ENCODE peak calls at places on chromosomes 5 and 9, in five cellular contexts. One of them, this sample, is unnamed.

GRCh38 chr9:79469164-79469563 is 102.6 kb upstream of the TLE4 start:
- DNase-seq in activated T-helper 1 cell treated with anti-CD3 and anti-CD28 coated beads, Interleukin-12 subunit alpha, Interleukin-12 subunit beta, Interleukin-2, Interleukin-4 antibody, amounts not matched to agents 30 ng/mL and 10 ng/mL and 1 ng/mL, durations not matched to agents 14 hours and 24 hours and 36 hours: no peak
- DNase-seq in left cardiac atrium: no peak
- DNase-seq in NCI-H2081: no peak
- DNase-seq in A549: no peak
- DNase-seq in this sample: no peak

GRCh38 chr5:88934401-88934800 is 51.4 kb upstream of the MEF2C start:
- DNase-seq in A549: no peak
- DNase-seq in activated T-helper 1 cell treated with anti-CD3 and anti-CD28 coated beads, Interleukin-12 subunit alpha, Interleukin-12 subunit beta, Interleukin-2, Interleukin-4 antibody, amounts not matched to agents 30 ng/mL and 10 ng/mL and 1 ng/mL, durations not matched to agents 14 hours and 24 hours and 36 hours: no peak
- DNase-seq in NCI-H2081: no peak
- DNase-seq in left cardiac atrium: no peak
- DNase-seq in this sample: no peak

GRCh38 chr5:151739939-151740335 is 18.5 kb downstream of the ATOX1 start:
- DNase-seq in left cardiac atrium: no peak
- DNase-seq in NCI-H2081: no peak
- DNase-seq in A549: peak
- DNase-seq in activated T-helper 1 cell treated with anti-CD3 and anti-CD28 coated beads, Interleukin-12 subunit alpha, Interleukin-12 subunit beta, Interleukin-2, Interleukin-4 antibody, amounts not matched to agents 30 ng/mL and 10 ng/mL and 1 ng/mL, durations not matched to agents 14 hours and 24 hours and 36 hours: no peak
- DNase-seq in this sample: peak

GRCh38 chr5:172123269-172123692 is 64.7 kb downstream of the STK10 start:
- DNase-seq in left cardiac atrium: peak
- DNase-seq in activated T-helper 1 cell treated with anti-CD3 and anti-CD28 coated beads, Interleukin-12 subunit alpha, Interleukin-12 subunit beta, Interleukin-2, Interleukin-4 antibody, amounts not matched to agents 30 ng/mL and 10 ng/mL and 1 ng/mL, durations not matched to agents 14 hours and 24 hours and 36 hours: no peak
- DNase-seq in NCI-H2081: peak
- DNase-seq in A549: no peak
- DNase-seq in this sample: peak

GRCh38 chr9:26043431-26043830 is 365.2 kb upstream of the TUSC1 start:
- DNase-seq in left cardiac atrium: no peak
- DNase-seq in NCI-H2081: no peak
- DNase-seq in activated T-helper 1 cell treated with anti-CD3 and anti-CD28 coated beads, Interleukin-12 subunit alpha, Interleukin-12 subunit beta, Interleukin-2, Interleukin-4 antibody, amounts not matched to agents 30 ng/mL and 10 ng/mL and 1 ng/mL, durations not matched to agents 14 hours and 24 hours and 36 hours: no peak
- DNase-seq in A549: no peak
- DNase-seq in this sample: no peak

GRCh38 chr5:133531178-133531577 is 81.2 kb downstream of the FSTL4 start:
- DNase-seq in left cardiac atrium: no peak
- DNase-seq in NCI-H2081: no peak
- DNase-seq in activated T-helper 1 cell treated with anti-CD3 and anti-CD28 coated beads, Interleukin-12 subunit alpha, Interleukin-12 subunit beta, Interleukin-2, Interleukin-4 antibody, amounts not matched to agents 30 ng/mL and 10 ng/mL and 1 ng/mL, durations not matched to agents 14 hours and 24 hours and 36 hours: no peak
- DNase-seq in A549: no peak
- DNase-seq in this sample: no peak

GRCh38 chr9:137255448-137256114 is 454 bp downstream of the NELFB start:
- DNase-seq in NCI-H2081: no peak
- DNase-seq in activated T-helper 1 cell treated with anti-CD3 and anti-CD28 coated beads, Interleukin-12 subunit alpha, Interleukin-12 subunit beta, Interleukin-2, Interleukin-4 antibody, amounts not matched to agents 30 ng/mL and 10 ng/mL and 1 ng/mL, durations not matched to agents 14 hours and 24 hours and 36 hours: no peak
- DNase-seq in left cardiac atrium: no peak
- DNase-seq in A549: no peak
- DNase-seq in this sample: peak

GRCh38 chr5:57539281-57539701 is 56.7 kb upstream of the ACTBL2 start:
- DNase-seq in left cardiac atrium: no peak
- DNase-seq in activated T-helper 1 cell treated with anti-CD3 and anti-CD28 coated beads, Interleukin-12 subunit alpha, Interleukin-12 subunit beta, Interleukin-2, Interleukin-4 antibody, amounts not matched to agents 30 ng/mL and 10 ng/mL and 1 ng/mL, durations not matched to agents 14 hours and 24 hours and 36 hours: no peak
- DNase-seq in NCI-H2081: no peak
- DNase-seq in A549: no peak
- DNase-seq in this sample: no peak

GRCh38 chr5:150640311-150641005 is at the start of gene SYNPO:
- DNase-seq in activated T-helper 1 cell treated with anti-CD3 and anti-CD28 coated beads, Interleukin-12 subunit alpha, Interleukin-12 subunit beta, Interleukin-2, Interleukin-4 antibody, amounts not matched to agents 30 ng/mL and 10 ng/mL and 1 ng/mL, durations not matched to agents 14 hours and 24 hours and 36 hours: no peak
- DNase-seq in A549: peak
- DNase-seq in NCI-H2081: no peak
- DNase-seq in left cardiac atrium: peak
- DNase-seq in this sample: peak

GRCh38 chr5:151094054-151094858 is 13.4 kb upstream of the TNIP1 start:
- DNase-seq in left cardiac atrium: no peak
- DNase-seq in NCI-H2081: no peak
- DNase-seq in activated T-helper 1 cell treated with anti-CD3 and anti-CD28 coated beads, Interleukin-12 subunit alpha, Interleukin-12 subunit beta, Interleukin-2, Interleukin-4 antibody, amounts not matched to agents 30 ng/mL and 10 ng/mL and 1 ng/mL, durations not matched to agents 14 hours and 24 hours and 36 hours: peak
- DNase-seq in A549: peak
- DNase-seq in this sample: peak

GRCh38 chr9:109512170-109512756 is 14.2 kb upstream of the PTPN3 start:
- DNase-seq in left cardiac atrium: no peak
- DNase-seq in NCI-H2081: no peak
- DNase-seq in A549: no peak
- DNase-seq in activated T-helper 1 cell treated with anti-CD3 and anti-CD28 coated beads, Interleukin-12 subunit alpha, Interleukin-12 subunit beta, Interleukin-2, Interleukin-4 antibody, amounts not matched to agents 30 ng/mL and 10 ng/mL and 1 ng/mL, durations not matched to agents 14 hours and 24 hours and 36 hours: no peak
- DNase-seq in this sample: no peak

GRCh38 chr5:68802430-68802829 is 291.4 kb upstream of the SLC30A5 start:
- DNase-seq in A549: no peak
- DNase-seq in NCI-H2081: no peak
- DNase-seq in left cardiac atrium: no peak
- DNase-seq in activated T-helper 1 cell treated with anti-CD3 and anti-CD28 coated beads, Interleukin-12 subunit alpha, Interleukin-12 subunit beta, Interleukin-2, Interleukin-4 antibody, amounts not matched to agents 30 ng/mL and 10 ng/mL and 1 ng/mL, durations not matched to agents 14 hours and 24 hours and 36 hours: no peak
- DNase-seq in this sample: no peak

This sample was measured in fibroblast of pulmonary artery.